ENCODE peak calls at places on chromosomes 6 and 20, in six cellular contexts. T, B, O, Y, K and U are unnamed samples. For H3K4me1, the result is how much of the 10 kb centered on the place peaks cover.

GRCh38 chr6:131035582-131035981 is 27.5 kb downstream of the EPB41L2 start:
- DNase-seq in T (no peak), B (no peak), O (no peak), Y (no peak), K (no peak), U (no peak)

GRCh38 chr6:93222071-93222851 is 197.1 kb downstream of the EPHA7 start:
- DNase-seq in T (no peak), B (no peak), O (no peak), Y (no peak), K (peak), U (peak)

GRCh38 chr6:155371230-155371629 is 56.9 kb upstream of the TFB1M start:
- DNase-seq in T (no peak), B (no peak), O (no peak), Y (no peak), K (no peak), U (no peak)

GRCh38 chr6:140032177-140032576 is 657.7 kb upstream of the CITED2 start:
- DNase-seq in T (no peak), B (no peak), O (no peak), Y (no peak), K (no peak), U (no peak)

GRCh38 chr6:130885392-130886192 is 58.4 kb downstream of the SMLR1 start:
- DNase-seq in T (peak), B (no peak), O (no peak), Y (no peak), K (peak), U (peak)

GRCh38 chr6:164069352-164070022 is 655.0 kb downstream of the QKI start:
- DNase-seq in T (no peak), B (no peak), O (no peak), Y (no peak), K (no peak), U (peak)

GRCh38 chr20:50834599-50835005 is 39.7 kb downstream of the BCAS4 start:
- DNase-seq in T (no peak), B (no peak), O (no peak), Y (no peak), K (no peak), U (no peak)

GRCh38 chr6:14476793-14477531 is 359.4 kb downstream of the CD83 start:
- DNase-seq in T (peak), B (no peak), O (peak), Y (no peak), K (no peak), U (peak)

GRCh38 chr6:20846602-20847028 is 312.4 kb downstream of the CDKAL1 start:
- DNase-seq in T (no peak), B (no peak), O (no peak), Y (no peak), K (peak), U (no peak)

GRCh38 chr6:88573971-88574370 is 389.4 kb downstream of the RNGTT start:
- DNase-seq in T (no peak), B (no peak), O (no peak), Y (no peak), K (no peak), U (no peak)

GRCh38 chr6:121616411-121616810 is 181.0 kb downstream of the GJA1 start:
- DNase-seq in T (no peak), B (no peak), O (no peak), Y (no peak), K (no peak), U (no peak)

GRCh38 chr6:142803027-142803426 is 141.9 kb downstream of the HIVEP2 start:
- DNase-seq in T (no peak), B (no peak), O (no peak), Y (no peak), K (no peak), U (no peak)

GRCh38 chr6:30880563-30881252 is 3.6 kb upstream of the DDR1 start:
- DNase-seq in T (no peak), B (no peak), O (no peak), Y (no peak), K (no peak), U (no peak)

GRCh38 chr20:7744411-7744810 is 195.8 kb downstream of the HAO1 start:
- DNase-seq in T (no peak), B (no peak), O (no peak), Y (no peak), K (no peak), U (no peak)

GRCh38 chr6:168368063-168368835 is 48.7 kb upstream of the DACT2 start:
- DNase-seq in T (no peak), B (peak), O (no peak), Y (no peak), K (no peak), U (no peak)

GRCh38 chr6:109036588-109037320 is 57.9 kb downstream of the SESN1 start:
- DNase-seq in T (no peak), B (no peak), O (no peak), Y (no peak), K (peak), U (no peak)

GRCh38 chr6:109034439-109035041 is 60.1 kb downstream of the SESN1 start:
- DNase-seq in T (no peak), B (no peak), O (no peak), Y (no peak), K (no peak), U (no peak)

GRCh38 chr6:109045423-109046012 is 49.1 kb downstream of the SESN1 start:
- DNase-seq in T (no peak), B (no peak), O (no peak), Y (no peak), K (no peak), U (no peak)

GRCh38 chr6:109038837-109039398 is 55.7 kb downstream of the SESN1 start:
- DNase-seq in T (no peak), B (no peak), O (no peak), Y (no peak), K (no peak), U (no peak)

DNA sequence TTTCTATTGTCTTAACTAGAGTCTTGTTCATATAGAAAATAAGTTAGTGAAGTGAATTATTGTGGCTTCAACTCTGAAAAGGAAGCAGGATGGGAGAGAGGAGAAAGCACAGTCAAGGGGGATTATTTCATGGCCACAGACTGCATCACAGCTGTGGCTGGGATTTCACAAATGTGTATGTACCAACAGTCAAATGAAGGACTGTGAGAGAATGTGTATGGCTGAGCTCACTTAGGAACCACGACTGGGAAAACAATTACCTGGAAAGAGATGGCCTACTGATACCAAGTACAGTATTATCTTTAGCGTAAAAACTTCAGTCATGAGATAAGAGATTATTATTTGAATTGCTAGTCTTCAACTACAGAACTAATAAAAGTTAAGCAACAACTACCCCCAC is 54.9 kb downstream of the SESN1 start:
- DNase-seq in T (no peak), B (no peak), O (no peak), Y (no peak), K (no peak), U (no peak)
- H3K4me1 ChIP-seq in T (under half), B (under half), O (under half), Y (under half), K (under half), U (under half)

DNA sequence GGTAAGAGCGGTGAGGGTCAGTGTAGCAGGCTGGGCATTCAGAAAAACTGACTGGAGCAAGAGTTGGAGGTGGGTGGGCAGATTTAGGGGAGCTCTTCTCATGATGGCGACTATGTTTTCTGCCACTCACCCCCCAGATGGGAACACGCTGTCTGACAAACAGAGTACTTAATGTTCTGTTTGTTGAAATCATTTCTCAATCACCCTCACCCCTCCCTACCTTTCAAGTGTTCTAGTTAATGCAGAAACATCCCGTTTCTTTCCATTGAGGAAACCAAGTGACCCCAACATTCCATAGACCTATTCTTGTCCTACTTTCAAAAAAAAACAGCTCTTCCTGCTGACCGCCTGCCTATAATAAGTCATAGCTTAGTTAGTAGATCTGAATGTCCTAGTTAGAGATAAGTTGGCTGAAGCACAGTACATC is 132.5 kb upstream of the NEDD9 start:
- DNase-seq in T (no peak), B (no peak), O (no peak), Y (no peak), K (no peak), U (no peak)
- H3K4me1 ChIP-seq in T (under half), B (under half), O (under half), Y (under half), K (under half), U (half or more)

GRCh38 chr20:37463726-37464125 is 57.3 kb upstream of the NNAT start:
- DNase-seq in T (no peak), B (no peak), O (no peak), Y (no peak), K (no peak), U (no peak)

GRCh38 chr20:37464611-37465010 is 56.4 kb upstream of the NNAT start:
- DNase-seq in T (no peak), B (no peak), O (no peak), Y (no peak), K (no peak), U (no peak)

GRCh38 chr20:37461376-37461775 is 59.7 kb upstream of the NNAT start:
- DNase-seq in T (no peak), B (no peak), O (no peak), Y (no peak), K (no peak), U (no peak)

GRCh38 chr20:37468886-37469285 is 52.2 kb upstream of the NNAT start:
- DNase-seq in T (no peak), B (no peak), O (no peak), Y (no peak), K (no peak), U (no peak)

DNA sequence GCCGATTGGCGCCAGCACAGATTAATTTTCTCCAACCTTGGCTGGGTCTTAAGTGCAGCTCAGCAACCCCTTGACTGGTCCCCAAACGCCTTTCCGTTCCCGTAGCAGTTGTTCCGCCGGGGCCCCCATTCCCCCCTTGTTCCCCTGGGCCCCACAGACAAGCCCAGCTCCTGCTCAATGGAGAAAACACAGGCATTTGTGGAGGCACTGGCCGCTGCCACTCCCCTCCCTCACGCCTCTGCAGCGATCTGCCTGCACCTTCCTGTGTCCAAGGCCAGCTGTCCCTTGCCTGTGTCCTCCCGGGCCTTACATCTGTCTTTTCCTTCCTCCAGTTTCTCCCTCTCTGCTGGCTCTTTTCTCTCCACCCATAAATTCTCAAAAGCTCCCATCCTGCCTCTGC is 56.9 kb upstream of the NNAT start:
- DNase-seq in T (no peak), B (no peak), O (no peak), Y (no peak), K (no peak), U (no peak)
- H3K4me1 ChIP-seq in T (under half), B (under half), O (under half), Y (under half), K (under half), U (under half)

GRCh38 chr20:49583669-49584417 is 15.9 kb upstream of the PTGIS start:
- DNase-seq in T (no peak), B (no peak), O (peak), Y (peak), K (no peak), U (peak)
- H3K4me1 ChIP-seq in T (under half), B (under half), O (half or more), Y (under half), K (under half), U (under half)

GRCh38 chr6:45687570-45687969 is 309.8 kb upstream of the SUPT3H start:
- DNase-seq in T (peak), B (no peak), O (no peak), Y (no peak), K (no peak), U (no peak)
- H3K4me1 ChIP-seq in T (half or more), B (under half), O (under half), Y (under half), K (under half), U (under half)

DNA sequence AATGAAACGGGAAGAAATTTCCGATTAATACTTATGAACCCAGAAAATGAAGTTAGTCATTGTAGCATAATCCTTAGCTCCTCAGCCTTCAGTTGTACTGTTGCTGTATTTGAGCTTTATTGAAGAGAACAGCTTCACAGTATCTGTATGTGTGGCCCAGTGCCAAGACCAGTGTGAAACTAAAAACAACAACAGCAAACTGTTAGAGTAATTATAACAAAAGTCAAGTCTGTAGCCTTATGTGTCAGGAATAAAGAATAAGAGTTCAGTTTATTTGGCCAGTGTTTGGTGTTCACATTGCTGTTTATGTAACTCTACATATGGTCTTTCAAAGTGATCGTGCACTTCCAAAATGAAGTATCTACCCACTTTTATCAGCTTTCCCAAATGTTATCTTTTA is 70.9 kb downstream of the ARID1B start:
- DNase-seq in T (no peak), B (no peak), O (no peak), Y (no peak), K (no peak), U (no peak)
- H3K4me1 ChIP-seq in T (under half), B (half or more), O (half or more), Y (under half), K (half or more), U (half or more)

GRCh38 chr6:7154341-7155139 is 46.8 kb downstream of the RREB1 start:
- DNase-seq in T (no peak), B (no peak), O (no peak), Y (no peak), K (no peak), U (no peak)
- H3K4me1 ChIP-seq in T (half or more), B (half or more), O (half or more), Y (half or more), K (under half), U (under half)

GRCh38 chr20:52410746-52411317 is 219.3 kb upstream of the ZFP64 start:
- DNase-seq in T (no peak), B (peak), O (no peak), Y (no peak), K (no peak), U (no peak)

GRCh38 chr20:52416959-52417358 is 225.4 kb upstream of the ZFP64 start:
- DNase-seq in T (no peak), B (no peak), O (no peak), Y (no peak), K (no peak), U (no peak)

GRCh38 chr20:52410182-52410647 is 218.6 kb upstream of the ZFP64 start:
- DNase-seq in T (no peak), B (peak), O (no peak), Y (no peak), K (no peak), U (peak)

GRCh38 chr20:52411611-52412010 is 220.0 kb upstream of the ZFP64 start:
- DNase-seq in T (no peak), B (no peak), O (no peak), Y (no peak), K (no peak), U (no peak)
- H3K4me1 ChIP-seq in T (under half), B (under half), O (under half), Y (under half), K (under half), U (under half)

GRCh38 chr6:35298625-35299140 is 1.1 kb downstream of the DEF6 start:
- DNase-seq in T (no peak), B (peak), O (no peak), Y (no peak), K (peak), U (no peak)
- H3K4me1 ChIP-seq in T (under half), B (half or more), O (under half), Y (under half), K (half or more), U (under half)